ENCODE peak calls at places on chromosome 1, in five cellular contexts. Q is GM23248, L is tibial nerve, W is keratinocyte, M is Peyer's patch. T is an unnamed sample.
A peak's percentile ranks its signal among the peaks of the same experiment; 100 is the strongest.

GRCh38 chr1:104380003-104380402 is 630.3 kb downstream of the AMY1C start:
- DNase-seq in Q (no peak), L (no peak), W (no peak), M (no peak), T (no peak)

GRCh38 chr1:240691521-240692338 is 79.8 kb upstream of the GREM2 start:
- DNase-seq in Q (peak; percentile 85), L (no peak), W (no peak), M (no peak), T (peak; percentile 70)

GRCh38 chr1:27504588-27505419 is 14.8 kb upstream of the WASF2 start:
- DNase-seq in Q (peak; percentile 59), L (peak; percentile 81), W (no peak), M (no peak), T (peak; percentile 86)

GRCh38 chr1:87712261-87712674 is 383.6 kb downstream of the LMO4 start:
- DNase-seq in Q (peak; percentile 19), L (no peak), W (no peak), M (no peak), T (no peak)

GRCh38 chr1:180584869-180585268 is 26.1 kb downstream of the OVAAL start:
- DNase-seq in Q (no peak), L (no peak), W (no peak), M (no peak), T (no peak)

GRCh38 chr1:63967901-63968300 is 194.1 kb downstream of the ROR1 start:
- DNase-seq in Q (peak; percentile 7), L (no peak), W (no peak), M (no peak), T (no peak)

GRCh38 chr1:58528518-58528917 is 18.0 kb downstream of the OMA1 start:
- DNase-seq in Q (peak; percentile 93), L (no peak), W (no peak), M (no peak), T (peak; percentile 84)

GRCh38 chr1:212981571-212982328 is 31.4 kb downstream of the VASH2 start:
- DNase-seq in Q (no peak), L (no peak), W (no peak), M (no peak), T (no peak)

GRCh38 chr1:32874860-32875793 is 4.4 kb upstream of the FNDC5 start:
- DNase-seq in Q (no peak), L (no peak), W (no peak), M (no peak), T (no peak)

GRCh38 chr1:16298653-16299052 is 53.6 kb downstream of the FBXO42 start:
- DNase-seq in Q (no peak), L (no peak), W (no peak), M (no peak), T (peak; percentile 57)

GRCh38 chr1:244992833-244993232 is 128.5 kb upstream of the HNRNPU start:
- DNase-seq in Q (peak; percentile 27), L (no peak), W (no peak), M (no peak), T (no peak)

GRCh38 chr1:53376742-53377437 is 49.0 kb upstream of the LRP8 start:
- DNase-seq in Q (no peak), L (no peak), W (no peak), M (peak; percentile 18), T (no peak)

GRCh38 chr1:169348356-169349036 is 19.1 kb downstream of the NME7 start:
- DNase-seq in Q (peak; percentile 71), L (no peak), W (no peak), M (no peak), T (peak; percentile 69)

GRCh38 chr1:171868217-171868616 is 26.9 kb downstream of the DNM3 start:
- DNase-seq in Q (no peak), L (no peak), W (no peak), M (no peak), T (no peak)

GRCh38 chr1:186374313-186375151 is 521 bp downstream of the TPR start:
- DNase-seq in Q (peak; percentile 63), L (no peak), W (no peak), M (no peak), T (peak; percentile 43)

GRCh38 chr1:10779201-10779600 is 17.2 kb downstream of the CASZ1 start:
- DNase-seq in Q (no peak), L (no peak), W (peak; percentile 61), M (peak; percentile 80), T (no peak)

GRCh38 chr1:54803761-54804470 is 2.8 kb upstream of the TTC22 start:
- DNase-seq in Q (peak; percentile 48), L (no peak), W (no peak), M (peak; percentile 76), T (peak; percentile 56)

GRCh38 chr1:215160351-215160750 is 77.8 kb downstream of the KCNK2 start:
- DNase-seq in Q (peak; percentile 75), L (no peak), W (no peak), M (no peak), T (no peak)

GRCh38 chr1:23123528-23123927 is 45.1 kb downstream of the LUZP1 start:
- DNase-seq in Q (no peak), L (no peak), W (no peak), M (no peak), T (no peak)

GRCh38 chr1:23126200-23126599 is 42.5 kb downstream of the LUZP1 start:
- DNase-seq in Q (no peak), L (no peak), W (no peak), M (no peak), T (no peak)

GRCh38 chr1:23126801-23127200 is 41.9 kb downstream of the LUZP1 start:
- DNase-seq in Q (peak; percentile 66), L (no peak), W (no peak), M (no peak), T (peak; percentile 67)

GRCh38 chr1:23124259-23125026 is 44.2 kb downstream of the LUZP1 start:
- DNase-seq in Q (no peak), L (no peak), W (no peak), M (no peak), T (no peak)

DNA sequence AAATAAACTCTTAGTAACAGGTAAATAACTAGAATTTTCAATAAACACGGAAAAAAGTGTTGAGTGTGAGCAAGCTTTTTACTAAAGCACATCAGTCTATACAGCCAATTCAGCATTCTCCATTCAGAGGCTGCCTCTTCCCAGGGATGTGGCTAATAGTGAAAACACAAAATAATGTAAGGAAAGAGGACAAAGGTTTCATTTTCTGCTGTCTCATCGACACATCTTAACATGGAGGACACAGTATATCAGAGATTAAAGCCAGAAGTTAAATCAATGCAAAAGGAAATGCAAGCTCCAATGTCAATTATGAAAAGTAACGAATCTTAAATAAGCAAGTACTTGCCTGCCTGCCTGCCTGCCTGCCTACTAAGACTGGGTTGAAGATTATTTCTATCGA is 43.2 kb downstream of the LUZP1 start:
- DNase-seq in Q (no peak), L (no peak), W (no peak), M (no peak), T (no peak)
- H3K4me1 ChIP-seq in Q (peaks cover 27% of the 10 kb centered on the region), L (peaks cover 14% of the 10 kb centered on the region), W (peaks cover 77% of the 10 kb centered on the region), M (no peaks in the 10 kb centered on the region), T (peaks cover 7% of the 10 kb centered on the region)

GRCh38 chr1:22364326-22364650 is 87.4 kb upstream of the ZBTB40 start:
- DNase-seq in Q (no peak), L (no peak), W (no peak), M (no peak), T (no peak)

GRCh38 chr1:22363403-22364325 is 88.0 kb upstream of the ZBTB40 start:
- DNase-seq in Q (no peak), L (no peak), W (no peak), M (no peak), T (no peak)

GRCh38 chr1:22365331-22366295 is 86.0 kb upstream of the ZBTB40 start:
- DNase-seq in Q (no peak), L (no peak), W (no peak), M (no peak), T (no peak)

GRCh38 chr1:22364764-22365163 is 86.9 kb upstream of the ZBTB40 start:
- DNase-seq in Q (no peak), L (no peak), W (no peak), M (no peak), T (no peak)

GRCh38 chr1:22362626-22363402 is 88.8 kb upstream of the ZBTB40 start:
- DNase-seq in Q (no peak), L (no peak), W (no peak), M (no peak), T (no peak)
- H3K4me1 ChIP-seq in Q (no peaks in the 10 kb centered on the region), L (no peaks in the 10 kb centered on the region), W (no peaks in the 10 kb centered on the region), M (no peaks in the 10 kb centered on the region), T (no peaks in the 10 kb centered on the region)

GRCh38 chr1:206569548-206569947 is 42.7 kb downstream of the EIF2D start:
- DNase-seq in Q (no peak), L (no peak), W (no peak), M (no peak), T (no peak)
- H3K4me1 ChIP-seq in Q (no peaks in the 10 kb centered on the region), L (no peaks in the 10 kb centered on the region), W (no peaks in the 10 kb centered on the region), M (no peaks in the 10 kb centered on the region), T (peaks cover 10% of the 10 kb centered on the region)

DNA sequence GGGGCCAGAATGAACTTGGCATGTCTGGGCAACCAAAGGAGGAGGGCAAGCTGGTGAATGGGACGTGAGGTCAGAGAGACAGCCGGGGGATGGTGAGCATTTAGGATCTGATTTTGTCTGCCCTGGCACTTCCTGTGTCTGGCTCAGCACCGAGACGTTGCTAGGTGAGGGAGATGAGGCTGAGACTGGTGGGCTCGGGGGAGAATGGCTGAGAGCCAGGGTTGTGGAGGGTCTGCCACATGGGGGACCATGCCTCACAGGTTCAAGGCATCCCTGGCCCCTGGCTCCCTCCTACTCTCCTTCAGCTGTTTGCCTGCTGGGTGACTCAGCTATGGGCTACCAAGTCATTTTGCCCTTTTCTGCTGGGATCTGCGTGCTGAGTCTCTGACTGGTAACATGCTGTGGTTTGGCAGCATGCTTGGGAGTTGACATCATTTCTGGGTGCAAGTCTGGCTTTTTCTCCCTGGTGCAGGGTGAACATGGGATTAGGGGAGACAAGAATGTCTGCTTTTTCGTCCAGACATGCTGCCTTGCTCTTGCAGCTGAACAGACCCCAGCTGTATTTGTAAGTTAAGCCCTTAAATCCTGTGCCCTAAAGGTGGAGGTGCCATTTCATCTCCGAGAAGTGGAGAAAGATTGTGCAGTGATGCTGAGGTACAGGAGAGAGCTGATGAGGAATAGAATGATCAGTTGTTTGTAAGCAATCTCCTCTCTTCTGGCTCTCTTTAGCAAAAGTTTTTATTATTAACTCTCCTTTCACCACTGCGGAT is 17.6 kb downstream of the GALNT2 start:
- DNase-seq in Q (peak; percentile 99), L (peak; percentile 53), W (peak; percentile 97), M (no peak), T (no peak)
- H3K4me1 ChIP-seq in Q (peaks cover 54% of the 10 kb centered on the region), L (peaks cover 46% of the 10 kb centered on the region), W (peaks cover 46% of the 10 kb centered on the region), M (no peaks in the 10 kb centered on the region), T (peaks cover 21% of the 10 kb centered on the region)

T was measured in cardiac muscle cell.